ENCODE peak calls at places on chromosomes 2 and 18, in four cellular contexts. C, S, I and W are unnamed samples.

GRCh38 chr2:119760876-119761275 is 1.2 kb downstream of the PTPN4 start:
- DNase-seq in C (no peak), S (no peak), I (no peak), W (peak)

GRCh38 chr2:69781321-69782248 is 39.7 kb downstream of the ANXA4 start:
- DNase-seq in C (no peak), S (no peak), I (no peak), W (no peak)

GRCh38 chr2:116802671-116803070 is 1011.8 kb upstream of the DDX18 start:
- DNase-seq in C (no peak), S (no peak), I (no peak), W (no peak)

GRCh38 chr2:206378835-206379234 is 64.5 kb upstream of the ADAM23 start:
- DNase-seq in C (no peak), S (no peak), I (no peak), W (no peak)

GRCh38 chr2:219178377-219179175 is 501 bp downstream of the RETREG2 start:
- DNase-seq in C (peak), S (peak), I (peak), W (peak)

GRCh38 chr2:226683196-226683595 is 116.4 kb downstream of the IRS1 start:
- DNase-seq in C (no peak), S (no peak), I (no peak), W (no peak)

GRCh38 chr2:207423886-207424285 is 105.9 kb upstream of the CREB1 start:
- DNase-seq in C (no peak), S (no peak), I (no peak), W (peak)

GRCh38 chr18:78935406-78935805 is 44.2 kb upstream of the SALL3 start:
- DNase-seq in C (no peak), S (no peak), I (no peak), W (no peak)

GRCh38 chr2:241015439-241015838 is 17.0 kb downstream of the SNED1 start:
- DNase-seq in C (no peak), S (peak), I (peak), W (no peak)

GRCh38 chr18:11096411-11096810 is 53.0 kb downstream of the PIEZO2 start:
- DNase-seq in C (no peak), S (no peak), I (no peak), W (no peak)

GRCh38 chr2:160494243-160494642 is 636 bp upstream of the RBMS1 start:
- DNase-seq in C (no peak), S (no peak), I (no peak), W (no peak)

GRCh38 chr2:86426271-86426670 is 14.9 kb upstream of the KDM3A start:
- DNase-seq in C (no peak), S (no peak), I (no peak), W (no peak)

GRCh38 chr2:45105050-45105582 is 95.9 kb upstream of the SIX2 start:
- DNase-seq in C (no peak), S (no peak), I (no peak), W (no peak)

GRCh38 chr2:216632952-216633615 is at the start of gene IGFBP2:
- DNase-seq in C (peak), S (no peak), I (no peak), W (peak)
- TF ChIP-seq CTCF in C (no peak), S (no peak), I (no peak), W (no peak)

GRCh38 chr2:201235865-201236811 is 24.2 kb upstream of the CASP8 start:
- DNase-seq in C (peak), S (peak), I (peak), W (peak)

GRCh38 chr2:201234167-201235139 is 25.9 kb upstream of the CASP8 start:
- DNase-seq in C (no peak), S (no peak), I (no peak), W (no peak)

GRCh38 chr2:201232125-201232815 is 28.1 kb upstream of the CASP8 start:
- DNase-seq in C (peak), S (peak), I (peak), W (peak)

GRCh38 chr2:201237486-201238241 is 22.7 kb upstream of the CASP8 start:
- DNase-seq in C (no peak), S (no peak), I (no peak), W (no peak)

GRCh38 chr2:201233192-201234166 is 26.9 kb upstream of the CASP8 start:
- DNase-seq in C (peak), S (no peak), I (peak), W (peak)
- TF ChIP-seq CTCF in C (no peak), S (no peak), I (no peak), W (no peak)

DNA sequence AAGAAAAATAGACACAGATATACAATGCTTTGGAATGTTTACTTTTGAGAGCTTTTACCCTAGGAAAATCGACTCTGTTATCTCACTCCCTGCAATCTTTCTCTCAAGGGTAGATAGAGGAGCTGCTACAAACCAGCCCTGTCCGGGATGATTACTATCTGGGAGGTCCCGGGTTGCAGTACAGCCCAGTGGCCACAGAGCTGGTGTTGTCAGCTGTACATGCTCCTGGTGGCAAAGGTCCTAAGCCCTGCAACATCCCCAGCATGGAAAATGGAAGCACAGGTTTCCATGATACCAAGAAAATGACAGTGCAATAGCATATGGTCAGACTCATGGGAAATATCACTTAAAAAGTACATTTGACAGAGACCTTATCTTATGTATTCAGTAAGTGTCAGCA is 570.5 kb upstream of the SOX11 start:
- DNase-seq in C (no peak), S (no peak), I (no peak), W (no peak)
- TF ChIP-seq CTCF in C (no peak), S (no peak), I (no peak), W (no peak)

GRCh38 chr2:203783496-203784203 is 77.2 kb downstream of the CD28 start:
- DNase-seq in C (no peak), S (no peak), I (no peak), W (no peak)

GRCh38 chr2:203789613-203790012 is 78.0 kb upstream of the CTLA4 start:
- DNase-seq in C (no peak), S (no peak), I (no peak), W (no peak)

GRCh38 chr2:203786912-203787311 is 80.5 kb downstream of the CD28 start:
- DNase-seq in C (peak), S (peak), I (peak), W (no peak)

GRCh38 chr2:203790134-203790533 is 77.4 kb upstream of the CTLA4 start:
- DNase-seq in C (no peak), S (no peak), I (no peak), W (no peak)

GRCh38 chr2:203787954-203788353 is 79.6 kb upstream of the CTLA4 start:
- DNase-seq in C (no peak), S (no peak), I (no peak), W (no peak)
- TF ChIP-seq CTCF in C (no peak), S (no peak), I (no peak), W (no peak)

DNA sequence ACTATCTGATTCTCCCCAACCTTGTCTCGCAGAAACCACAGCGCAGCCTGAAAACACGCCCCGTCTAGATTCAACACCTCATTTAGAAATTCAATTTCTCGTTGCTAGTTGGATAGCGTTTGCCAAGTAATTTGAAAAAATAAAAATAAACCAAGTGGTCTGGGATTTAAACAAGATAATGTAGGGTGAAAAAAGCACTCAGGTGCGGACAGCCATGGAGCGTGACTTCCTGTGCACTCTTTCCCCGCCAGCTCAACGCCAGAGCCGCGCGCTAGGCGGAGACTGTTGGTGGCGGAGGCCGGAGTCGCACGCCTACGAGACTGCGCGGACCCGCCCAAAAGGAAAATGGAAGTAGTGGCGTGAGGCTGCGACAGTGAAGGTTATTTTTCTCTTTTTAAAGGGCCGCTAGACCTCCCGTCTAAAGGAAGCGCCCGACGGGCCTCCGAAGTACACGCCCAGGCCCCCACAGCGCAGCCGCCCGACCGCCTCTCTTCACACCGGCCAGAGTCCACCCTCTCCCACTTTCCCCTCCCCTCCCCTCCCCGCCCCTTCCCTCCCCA is 584 bp upstream of the CCNT2 start:
- DNase-seq in C (no peak), S (peak), I (no peak), W (no peak)
- TF ChIP-seq CTCF in C (peak), S (peak), I (no peak), W (no peak)